ENCODE peak calls at places on chromosomes 12 and 14, in four cellular contexts. O, D, K and V are unnamed samples.

GRCh38 chr12:5898874-5899273 is 46.2 kb downstream of the ANO2 start:
- DNase-seq in K (peak), O (peak), D (no peak), V (no peak)

GRCh38 chr12:120856980-120857379 is 47.2 kb downstream of the SPPL3 start:
- DNase-seq in O (no peak), D (no peak), K (no peak), V (no peak)

GRCh38 chr12:15527201-15527782 is 205.0 kb downstream of the PTPRO start:
- DNase-seq in O (peak), D (peak), K (no peak), V (peak)

GRCh38 chr12:50261654-50262053 is 21.7 kb downstream of the LIMA1 start:
- DNase-seq in D (no peak), O (no peak), K (no peak), V (peak)

GRCh38 chr14:39339003-39339402 is 93.2 kb downstream of the FBXO33 start:
- DNase-seq in K (peak), O (no peak), D (peak), V (no peak)

GRCh38 chr12:57452937-57453509 is 2.1 kb upstream of the INHBE start:
- DNase-seq in O (peak), K (peak), D (peak), V (peak)

GRCh38 chr14:88245321-88245720 is 77.7 kb downstream of the KCNK10 start:
- DNase-seq in K (no peak), O (no peak), D (no peak), V (no peak)

GRCh38 chr14:70032447-70032846 is 153.2 kb downstream of the SMOC1 start:
- DNase-seq in K (no peak), O (peak), D (peak), V (no peak)

GRCh38 chr14:76867536-76868452 is 41.6 kb downstream of the LRRC74A start:
- DNase-seq in D (no peak), O (no peak), K (no peak), V (no peak)

GRCh38 chr14:61388173-61388975 is 67.0 kb downstream of the PRKCH start:
- DNase-seq in O (no peak), K (no peak), D (no peak), V (no peak)

GRCh38 chr12:95205685-95206084 is 11.6 kb downstream of the FGD6 start:
- DNase-seq in D (no peak), O (peak), K (no peak), V (peak)

GRCh38 chr12:65879878-65880277 is 55.6 kb downstream of the HMGA2 start:
- DNase-seq in O (no peak), K (no peak), D (no peak), V (peak)

GRCh38 chr12:104377507-104377812 is 73.9 kb downstream of the EID3 start:
- DNase-seq in O (no peak), D (no peak), K (no peak), V (no peak)

GRCh38 chr14:92105073-92105844 is 1.1 kb downstream of the ATXN3 start:
- DNase-seq in O (no peak), K (peak), D (no peak), V (peak)

GRCh38 chr12:87756721-87757120 is 272.5 kb downstream of the C12orf50 start:
- DNase-seq in O (peak), D (no peak), K (no peak), V (peak)

GRCh38 chr12:111570090-111570961 is 28.8 kb downstream of the ATXN2 start:
- DNase-seq in D (no peak), K (no peak), O (peak), V (peak)

GRCh38 chr12:92098594-92099370 is 46.9 kb downstream of the BTG1 start:
- DNase-seq in D (peak), O (peak), K (no peak), V (no peak)

GRCh38 chr14:32354716-32355115 is 25.6 kb downstream of the AKAP6 start:
- DNase-seq in K (no peak), O (no peak), D (peak), V (no peak)

GRCh38 chr14:51293149-51293925 is 53.3 kb downstream of the TMX1 start:
- DNase-seq in K (no peak), O (no peak), D (no peak), V (peak)
- TF ChIP-seq MAZ in K (no peak), O (no peak), D (no peak), V (no peak)

DNA sequence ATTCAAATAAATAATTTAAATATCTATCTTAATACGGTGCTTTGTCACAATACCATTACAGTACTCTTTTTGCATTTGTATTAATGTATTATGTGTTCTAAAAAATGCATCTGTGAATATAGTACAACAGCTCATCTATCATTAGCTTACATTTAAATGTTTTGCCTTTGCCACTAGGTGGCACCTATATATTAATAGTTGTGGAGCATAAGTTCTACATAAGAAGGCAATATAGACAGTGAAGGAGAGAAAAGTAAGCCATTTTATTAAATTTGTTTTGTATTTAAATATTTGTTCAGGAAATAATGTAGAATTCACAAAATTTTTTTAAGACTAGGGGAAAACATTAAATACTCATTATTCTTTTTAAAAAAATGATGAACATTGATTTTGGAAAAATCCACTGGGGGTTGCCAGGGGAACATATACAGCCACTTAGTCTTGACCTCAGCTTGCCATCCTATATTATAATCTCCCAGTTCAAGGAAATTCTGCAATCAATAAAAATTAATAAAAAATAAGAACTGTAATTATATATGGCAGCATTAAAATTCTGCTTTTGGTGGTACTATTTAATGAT is 9.8 kb downstream of the CCER1 start:
- DNase-seq in D (peak), O (peak), K (peak), V (peak)
- TF ChIP-seq MAZ in D (no peak), O (no peak), K (no peak), V (no peak)

GRCh38 chr14:100788517-100789365 is 37.2 kb upstream of the MEG3 start:
- DNase-seq in D (peak), K (peak), O (no peak), V (no peak)

GRCh38 chr14:100789460-100790417 is 36.2 kb upstream of the MEG3 start:
- DNase-seq in D (no peak), K (no peak), O (no peak), V (no peak)

GRCh38 chr14:100791995-100792394 is 33.9 kb upstream of the MEG3 start:
- DNase-seq in D (no peak), K (no peak), O (no peak), V (no peak)

GRCh38 chr14:100787659-100788058 is 38.3 kb upstream of the MEG3 start:
- DNase-seq in O (no peak), D (no peak), K (no peak), V (no peak)

GRCh38 chr14:100790785-100791667 is 34.9 kb upstream of the MEG3 start:
- DNase-seq in K (peak), D (no peak), O (no peak), V (peak)
- TF ChIP-seq MAZ in K (no peak), D (no peak), O (no peak), V (no peak)

GRCh38 chr12:12467701-12468218 is 94.9 kb downstream of the DUSP16 start:
- DNase-seq in O (no peak), D (no peak), K (no peak), V (peak)
- TF ChIP-seq MAZ in O (no peak), D (no peak), K (no peak), V (no peak)

DNA sequence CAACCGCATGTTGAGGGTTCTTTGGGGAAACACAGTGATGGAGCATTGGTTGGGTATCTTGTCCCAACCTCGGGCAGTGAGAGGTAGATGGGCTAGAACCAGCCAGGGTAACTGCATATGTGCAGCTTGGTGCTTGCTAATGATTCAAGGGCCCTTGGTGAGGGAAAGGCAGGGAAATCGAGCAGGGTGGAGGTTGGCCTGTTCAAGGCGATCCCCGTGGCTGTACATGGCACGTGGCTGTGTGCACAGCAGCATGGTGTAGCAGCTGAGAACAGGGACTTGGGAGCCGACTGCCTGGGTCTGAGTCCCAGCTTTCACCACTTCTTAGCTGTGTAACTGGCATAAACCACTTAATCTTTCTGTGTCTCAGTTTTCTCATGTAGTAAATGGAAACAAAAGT is 45.5 kb upstream of the OAS1 start:
- DNase-seq in O (no peak), K (no peak), D (no peak), V (no peak)
- TF ChIP-seq MAZ in O (no peak), K (no peak), D (no peak), V (no peak)

DNA sequence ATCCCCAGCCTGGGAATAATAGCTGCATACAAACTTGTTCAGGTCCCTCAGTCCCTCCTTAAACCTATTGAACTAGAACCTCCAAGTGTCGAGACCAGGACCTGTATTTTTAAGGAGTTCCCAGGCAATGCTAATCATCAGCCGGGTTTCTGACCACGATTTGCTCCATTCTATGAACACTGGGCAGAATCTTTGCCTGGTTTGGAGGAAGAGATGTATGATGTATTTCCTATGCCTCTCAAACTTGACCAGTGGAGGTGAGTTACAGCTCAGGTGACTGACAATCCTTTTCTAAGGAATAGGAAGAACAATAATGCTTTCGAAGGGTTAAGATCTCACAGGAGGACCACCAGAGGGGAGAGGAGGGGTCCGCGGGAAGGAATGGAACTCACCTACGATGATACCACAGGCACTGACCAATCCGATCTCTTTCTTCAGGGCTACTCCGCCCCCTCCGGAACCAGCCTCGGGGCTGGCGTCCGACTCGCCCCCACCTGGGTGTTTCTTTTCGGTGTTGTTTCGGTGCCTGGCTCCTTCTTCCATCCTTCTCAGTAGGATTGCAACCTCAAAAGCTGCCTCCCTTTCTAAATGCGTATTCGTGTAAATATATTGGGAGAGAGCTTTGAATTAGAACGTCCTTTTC is 967 bp downstream of the SLC7A8 start:
- DNase-seq in O (no peak), K (peak), D (no peak), V (no peak)
- TF ChIP-seq MAZ in O (no peak), K (no peak), D (no peak), V (no peak)